ENCODE peak calls at places on chromosomes 11 and 22, in four cellular contexts. P, Y, I and C are unnamed samples.

GRCh38 chr11:14764899-14765527 is 121.4 kb downstream of the PDE3B start:
- DNase-seq in P (no peak), Y (no peak), I (peak; percentile 65), C (peak; percentile 57)

GRCh38 chr11:66126808-66127555 is 56.9 kb downstream of the PACS1 start:
- DNase-seq in P (no peak), Y (no peak), I (no peak), C (no peak)

GRCh38 chr22:46890819-46891218 is 128.4 kb downstream of the TBC1D22A start:
- DNase-seq in P (no peak), Y (no peak), I (no peak), C (no peak)

GRCh38 chr11:63736864-63737263 is 31.7 kb downstream of the ZFTA start:
- DNase-seq in P (no peak), Y (no peak), I (no peak), C (no peak)

GRCh38 chr11:94130589-94131362 is 2.1 kb downstream of the PANX1 start:
- DNase-seq in P (no peak), Y (no peak), I (no peak), C (no peak)

GRCh38 chr22:26023104-26023775 is 146.0 kb upstream of the SEZ6L start:
- DNase-seq in P (no peak), Y (no peak), I (no peak), C (no peak)

GRCh38 chr22:37345863-37346514 is 63.7 kb downstream of the CYTH4 start:
- DNase-seq in P (no peak), Y (no peak), I (no peak), C (no peak)

GRCh38 chr11:33015621-33016551 is at the start of gene DEPDC7:
- DNase-seq in P (peak; percentile 89), Y (peak; percentile 76), I (no peak), C (peak; percentile 93)

GRCh38 chr11:88508808-88509581 is 171.5 kb upstream of the CTSC start:
- DNase-seq in P (no peak), Y (no peak), I (no peak), C (no peak)

GRCh38 chr22:20319041-20319744 is 667 bp downstream of the DGCR6L start:
- DNase-seq in P (no peak), Y (no peak), I (no peak), C (peak; percentile 74)

GRCh38 chr11:32902089-32902665 is 9.6 kb downstream of the QSER1 start:
- DNase-seq in P (no peak), Y (no peak), I (no peak), C (no peak)

GRCh38 chr11:94400839-94401772 is at the start of gene GPR83:
- DNase-seq in P (no peak), Y (no peak), I (no peak), C (no peak)

GRCh38 chr11:57979532-57980079 is 44.1 kb upstream of the OR9Q1 start:
- DNase-seq in P (no peak), Y (no peak), I (no peak), C (no peak)

GRCh38 chr11:104944080-104944479 is 24.3 kb downstream of the CASP4 start:
- DNase-seq in P (peak; percentile 22), Y (no peak), I (no peak), C (no peak)

GRCh38 chr11:14908214-14908880 is 16.3 kb upstream of the CYP2R1 start:
- DNase-seq in P (peak; percentile 44), Y (no peak), I (no peak), C (peak; percentile 59)

GRCh38 chr22:20396639-20397038 is 2.7 kb downstream of the ZNF74 start:
- DNase-seq in P (no peak), Y (no peak), I (peak; percentile 19), C (peak; percentile 22)

GRCh38 chr11:66002648-66003225 is 434 bp downstream of the BANF1 start:
- DNase-seq in P (peak; percentile 45), Y (no peak), I (no peak), C (peak; percentile 93)

GRCh38 chr11:103585401-103585800 is 451.0 kb upstream of the DDI1 start:
- DNase-seq in P (no peak), Y (no peak), I (no peak), C (no peak)

GRCh38 chr22:47173535-47174021 is 411.1 kb downstream of the TBC1D22A start:
- DNase-seq in P (no peak), Y (no peak), I (no peak), C (no peak)

GRCh38 chr11:121595717-121596156 is 143.0 kb upstream of the SORL1-AS1 start:
- DNase-seq in P (no peak), Y (no peak), I (no peak), C (no peak)

GRCh38 chr11:61482513-61482912 is 26.0 kb upstream of the LRRC10B start:
- DNase-seq in P (no peak), Y (peak; percentile 44), I (no peak), C (peak; percentile 75)

GRCh38 chr22:39078329-39078728 is 1.3 kb downstream of the APOBEC3G start:
- DNase-seq in P (no peak), Y (no peak), I (no peak), C (no peak)

GRCh38 chr11:113113801-113114451 is 152.7 kb downstream of the NCAM1 start:
- DNase-seq in P (no peak), Y (no peak), I (no peak), C (no peak)

GRCh38 chr11:73965764-73966121 is 14.9 kb downstream of the DNAJB13 start:
- DNase-seq in P (no peak), Y (no peak), I (no peak), C (no peak)

GRCh38 chr11:79244175-79244804 is 196.5 kb downstream of the TENM4 start:
- DNase-seq in P (no peak), Y (no peak), I (no peak), C (no peak)

GRCh38 chr11:92332986-92333385 is 108.4 kb downstream of the FAT3 start:
- DNase-seq in P (no peak), Y (no peak), I (no peak), C (no peak)
- TF ChIP-seq HDAC6 in P (no peak), Y (no peak), I (no peak), C (no peak)

DNA sequence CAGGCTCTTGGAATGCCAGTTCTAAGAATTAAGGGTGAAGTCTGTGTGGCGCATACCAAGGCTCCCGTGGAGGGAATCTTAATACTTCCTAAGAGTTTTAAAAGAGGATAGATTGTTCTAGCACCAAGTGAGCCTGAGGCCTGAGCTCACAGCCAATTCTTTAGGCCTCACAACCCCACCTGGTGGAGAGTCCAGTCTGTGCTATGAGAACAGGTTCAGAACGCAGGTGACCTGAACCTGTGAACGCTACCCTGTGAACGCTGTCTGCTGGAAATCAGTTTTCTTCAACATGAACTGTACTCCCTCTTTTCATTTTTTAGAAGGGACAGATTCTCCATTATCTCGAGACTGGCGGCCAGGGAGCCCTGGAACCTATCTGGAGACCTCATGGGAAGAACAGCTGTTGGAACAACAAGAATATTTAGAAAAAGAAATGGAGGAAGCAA is 43.2 kb upstream of the DLAT start:
- DNase-seq in P (peak; percentile 70), Y (peak; percentile 61), I (peak; percentile 5), C (peak; percentile 84)
- TF ChIP-seq HDAC6 in P (no peak), Y (no peak), I (no peak), C (no peak)

DNA sequence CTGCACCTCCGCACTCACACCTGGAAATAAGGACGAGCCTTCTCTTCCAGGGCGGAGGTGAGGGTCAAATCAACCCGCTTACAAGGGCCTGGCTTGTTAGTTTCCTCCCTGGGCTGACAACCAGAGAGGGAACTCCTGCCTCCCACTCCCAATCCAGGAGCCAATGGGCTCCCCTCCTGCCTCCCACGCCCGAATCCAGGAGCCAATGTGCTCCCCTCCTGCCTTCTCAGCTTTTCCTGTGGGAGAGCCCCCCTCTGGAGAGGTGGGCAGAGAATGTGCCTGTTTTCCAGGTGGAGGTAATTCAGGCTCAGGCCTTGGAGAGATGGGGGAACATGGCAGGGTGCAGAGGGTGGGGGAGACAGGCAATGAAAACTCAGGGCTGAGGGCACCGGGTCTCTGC is 53.7 kb upstream of the TTLL12 start:
- DNase-seq in P (no peak), Y (no peak), I (no peak), C (no peak)
- TF ChIP-seq HDAC6 in P (no peak), Y (no peak), I (no peak), C (no peak)

GRCh38 chr22:45515678-45516077 is 13.0 kb downstream of the FBLN1 start:
- DNase-seq in P (no peak), Y (no peak), I (no peak), C (no peak)

GRCh38 chr22:45512363-45512762 is 9.7 kb downstream of the FBLN1 start:
- DNase-seq in P (no peak), Y (no peak), I (no peak), C (no peak)

GRCh38 chr22:45508814-45509213 is 6.1 kb downstream of the FBLN1 start:
- DNase-seq in P (no peak), Y (no peak), I (no peak), C (no peak)

GRCh38 chr22:45510376-45511232 is 7.9 kb downstream of the FBLN1 start:
- DNase-seq in P (no peak), Y (no peak), I (no peak), C (no peak)

DNA sequence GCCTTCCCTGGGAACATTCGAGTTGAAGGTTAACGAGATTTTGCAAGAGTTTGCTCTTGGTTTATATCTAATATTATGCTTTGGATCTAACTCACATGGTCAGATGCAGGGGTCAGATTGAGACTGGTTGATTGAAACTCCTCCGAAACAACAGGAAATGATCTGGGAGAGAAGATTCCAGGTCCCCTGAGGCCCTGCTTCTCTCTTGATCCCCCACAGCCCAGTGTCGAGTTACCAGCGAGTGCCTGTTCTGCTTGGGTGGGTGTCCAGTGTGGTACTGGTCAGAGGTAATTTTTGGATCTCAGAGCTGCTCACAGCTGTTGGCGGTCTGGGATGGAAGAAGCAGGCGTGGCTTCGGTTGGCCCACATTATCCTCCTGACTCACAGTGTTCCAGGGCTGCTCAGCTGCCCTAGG is 9.2 kb downstream of the FBLN1 start:
- DNase-seq in P (no peak), Y (no peak), I (no peak), C (no peak)
- TF ChIP-seq HDAC6 in P (no peak), Y (no peak), I (no peak), C (no peak)

GRCh38 chr22:42769574-42770447 is 49.1 kb upstream of the A4GALT start:
- DNase-seq in P (no peak), Y (no peak), I (peak; percentile 44), C (peak; percentile 59)
- TF ChIP-seq HDAC6 in P (no peak), Y (no peak), I (no peak), C (no peak)